ENCODE peak calls at places on chromosome 1, in seven cellular contexts. One of them, this sample, is unnamed.

GRCh38 chr1:203197625-203198024 is 11.1 kb upstream of the CHI3L1 start:
- DNase-seq in tibial artery: no peak
- DNase-seq in neural progenitor cell: no peak
- DNase-seq in adrenal gland: no peak
- DNase-seq in A549: no peak
- DNase-seq in endodermal cell: no peak
- DNase-seq in RWPE2: no peak
- DNase-seq in this sample: no peak

GRCh38 chr1:44616991-44617702 is 57.1 kb downstream of the TMEM53 start:
- DNase-seq in tibial artery: no peak
- DNase-seq in neural progenitor cell: peak; percentile 56
- DNase-seq in adrenal gland: no peak
- DNase-seq in A549: no peak
- DNase-seq in endodermal cell: peak; percentile 69
- DNase-seq in RWPE2: no peak
- DNase-seq in this sample: no peak

GRCh38 chr1:241375906-241376305 is 18.9 kb upstream of the RGS7 start:
- DNase-seq in tibial artery: no peak
- DNase-seq in neural progenitor cell: no peak
- DNase-seq in adrenal gland: no peak
- DNase-seq in A549: no peak
- DNase-seq in endodermal cell: no peak
- DNase-seq in RWPE2: no peak
- DNase-seq in this sample: no peak

GRCh38 chr1:38328278-38329035 is 281.9 kb upstream of the POU3F1 start:
- DNase-seq in tibial artery: no peak
- DNase-seq in neural progenitor cell: no peak
- DNase-seq in adrenal gland: no peak
- DNase-seq in A549: no peak
- DNase-seq in endodermal cell: no peak
- DNase-seq in RWPE2: no peak
- DNase-seq in this sample: no peak

GRCh38 chr1:161071886-161072371 is 2.2 kb upstream of the ARHGAP30 start:
- DNase-seq in tibial artery: peak; percentile 51
- DNase-seq in neural progenitor cell: peak; percentile 80
- DNase-seq in adrenal gland: peak; percentile 65
- DNase-seq in A549: peak; percentile 70
- DNase-seq in endodermal cell: peak; percentile 90
- DNase-seq in RWPE2: peak; percentile 78
- DNase-seq in this sample: peak; percentile 65

GRCh38 chr1:84721152-84721551 is 30.9 kb upstream of the SSX2IP start:
- DNase-seq in tibial artery: no peak
- DNase-seq in neural progenitor cell: no peak
- DNase-seq in adrenal gland: no peak
- DNase-seq in A549: no peak
- DNase-seq in endodermal cell: no peak
- DNase-seq in RWPE2: no peak
- DNase-seq in this sample: no peak

GRCh38 chr1:154743536-154744036 is 126.5 kb downstream of the KCNN3 start:
- DNase-seq in tibial artery: no peak
- DNase-seq in neural progenitor cell: no peak
- DNase-seq in adrenal gland: no peak
- DNase-seq in A549: no peak
- DNase-seq in endodermal cell: peak; percentile 45
- DNase-seq in RWPE2: no peak
- DNase-seq in this sample: no peak

GRCh38 chr1:206634365-206635079 is 814 bp upstream of the DYRK3 start:
- DNase-seq in tibial artery: peak; percentile 95
- DNase-seq in neural progenitor cell: peak; percentile 95
- DNase-seq in adrenal gland: peak; percentile 98
- DNase-seq in A549: peak; percentile 90
- DNase-seq in endodermal cell: peak; percentile 92
- DNase-seq in RWPE2: peak; percentile 85
- DNase-seq in this sample: peak; percentile 93

GRCh38 chr1:206734499-206735142 is 36.0 kb upstream of the IL19 start:
- DNase-seq in tibial artery: no peak
- DNase-seq in neural progenitor cell: peak; percentile 64
- DNase-seq in adrenal gland: peak; percentile 72
- DNase-seq in A549: peak; percentile 43
- DNase-seq in endodermal cell: peak; percentile 93
- DNase-seq in RWPE2: no peak
- DNase-seq in this sample: no peak

GRCh38 chr1:9291914-9292360 is 757 bp upstream of the SPSB1 start:
- DNase-seq in tibial artery: peak; percentile 77
- DNase-seq in neural progenitor cell: peak; percentile 71
- DNase-seq in adrenal gland: peak; percentile 66
- DNase-seq in A549: peak; percentile 42
- DNase-seq in endodermal cell: peak; percentile 68
- DNase-seq in RWPE2: no peak
- DNase-seq in this sample: no peak

GRCh38 chr1:36516372-36517018 is 33.8 kb upstream of the CSF3R start:
- DNase-seq in tibial artery: peak; percentile 25
- DNase-seq in neural progenitor cell: peak; percentile 86
- DNase-seq in adrenal gland: peak; percentile 47
- DNase-seq in A549: peak; percentile 65
- DNase-seq in endodermal cell: peak; percentile 85
- DNase-seq in RWPE2: no peak
- DNase-seq in this sample: peak; percentile 46

GRCh38 chr1:50231209-50231608 is 122.5 kb downstream of the ELAVL4 start:
- DNase-seq in tibial artery: no peak
- DNase-seq in neural progenitor cell: no peak
- DNase-seq in adrenal gland: no peak
- DNase-seq in A549: no peak
- DNase-seq in endodermal cell: no peak
- DNase-seq in RWPE2: no peak
- DNase-seq in this sample: no peak

GRCh38 chr1:169245706-169246105 is 121.9 kb downstream of the NME7 start:
- DNase-seq in tibial artery: no peak
- DNase-seq in neural progenitor cell: no peak
- DNase-seq in adrenal gland: no peak
- DNase-seq in A549: no peak
- DNase-seq in endodermal cell: no peak
- DNase-seq in RWPE2: no peak
- DNase-seq in this sample: no peak

GRCh38 chr1:145991799-145992412 is 4.5 kb downstream of the TXNIP start:
- DNase-seq in tibial artery: no peak
- DNase-seq in neural progenitor cell: no peak
- DNase-seq in adrenal gland: peak; percentile 61
- DNase-seq in A549: no peak
- DNase-seq in endodermal cell: no peak
- DNase-seq in RWPE2: no peak
- DNase-seq in this sample: no peak

GRCh38 chr1:108878678-108879077 is 1.9 kb downstream of the GPSM2 start:
- DNase-seq in tibial artery: no peak
- DNase-seq in neural progenitor cell: no peak
- DNase-seq in adrenal gland: no peak
- DNase-seq in A549: no peak
- DNase-seq in endodermal cell: no peak
- DNase-seq in RWPE2: no peak
- DNase-seq in this sample: no peak

GRCh38 chr1:1324524-1325287 is at the start of the genes CPTP and INTS11:
- DNase-seq in tibial artery: peak; percentile 87
- DNase-seq in neural progenitor cell: peak; percentile 97
- DNase-seq in adrenal gland: peak; percentile 97
- DNase-seq in A549: peak; percentile 89
- DNase-seq in endodermal cell: peak; percentile 97
- DNase-seq in RWPE2: peak; percentile 94
- DNase-seq in this sample: peak; percentile 92
- H3K4me1 ChIP-seq in tibial artery: peaks cover 50% of the 10 kb centered on the region
- H3K4me1 ChIP-seq in neural progenitor cell: peaks cover 4% of the 10 kb centered on the region
- H3K4me1 ChIP-seq in adrenal gland: peaks cover 33% of the 10 kb centered on the region
- H3K4me1 ChIP-seq in A549: peaks cover 6% of the 10 kb centered on the region
- H3K4me1 ChIP-seq in endodermal cell: no peaks in the 10 kb centered on the region
- H3K4me1 ChIP-seq in RWPE2: no peaks in the 10 kb centered on the region
- H3K4me1 ChIP-seq in this sample: peaks cover 23% of the 10 kb centered on the region

GRCh38 chr1:193432979-193433587 is 246.7 kb upstream of the B3GALT2 start:
- DNase-seq in tibial artery: no peak
- DNase-seq in neural progenitor cell: no peak
- DNase-seq in adrenal gland: no peak
- DNase-seq in A549: no peak
- DNase-seq in endodermal cell: no peak
- DNase-seq in RWPE2: no peak
- DNase-seq in this sample: no peak

GRCh38 chr1:193431265-193431977 is 245.0 kb upstream of the B3GALT2 start:
- DNase-seq in tibial artery: no peak
- DNase-seq in neural progenitor cell: no peak
- DNase-seq in adrenal gland: no peak
- DNase-seq in A549: peak; percentile 49
- DNase-seq in endodermal cell: no peak
- DNase-seq in RWPE2: no peak
- DNase-seq in this sample: no peak

DNA sequence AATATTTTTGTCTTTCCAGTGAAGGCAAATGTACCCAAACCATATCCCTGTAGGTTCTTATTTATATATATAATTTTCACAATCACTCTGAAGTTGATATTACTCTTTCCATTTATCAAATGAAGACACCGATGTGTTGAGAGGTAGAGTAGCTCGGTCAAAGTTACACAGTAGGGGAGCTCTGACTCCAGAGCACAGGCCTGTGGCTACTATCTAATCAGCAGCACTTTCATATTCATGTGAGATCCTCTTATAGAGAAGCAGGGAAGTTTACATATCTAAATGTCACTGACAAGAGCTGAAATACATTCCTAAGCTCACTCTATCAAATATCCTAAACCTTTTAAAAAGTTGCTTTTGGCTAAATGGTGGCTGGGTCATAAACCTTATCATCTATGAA is 241.1 kb upstream of the B3GALT2 start:
- DNase-seq in tibial artery: no peak
- DNase-seq in neural progenitor cell: no peak
- DNase-seq in adrenal gland: no peak
- DNase-seq in A549: no peak
- DNase-seq in endodermal cell: no peak
- DNase-seq in RWPE2: no peak
- DNase-seq in this sample: no peak
- H3K27ac ChIP-seq in tibial artery: no peak overlapping the region
- H3K27ac ChIP-seq in neural progenitor cell: no peak overlapping the region
- H3K27ac ChIP-seq in adrenal gland: no peak overlapping the region
- H3K27ac ChIP-seq in A549: no peak overlapping the region
- H3K27ac ChIP-seq in endodermal cell: no peak overlapping the region
- H3K27ac ChIP-seq in RWPE2: no peak overlapping the region
- H3K27ac ChIP-seq in this sample: no peak overlapping the region

GRCh38 chr1:214213136-214213535 is 67.8 kb upstream of the SMYD2 start:
- DNase-seq in tibial artery: no peak
- DNase-seq in neural progenitor cell: no peak
- DNase-seq in adrenal gland: no peak
- DNase-seq in A549: peak; percentile 84
- DNase-seq in endodermal cell: no peak
- DNase-seq in RWPE2: peak; percentile 55
- DNase-seq in this sample: no peak
- TF ChIP-seq CTCF in tibial artery: no peak
- TF ChIP-seq CTCF in neural progenitor cell: no peak
- TF ChIP-seq CTCF in adrenal gland: no peak
- TF ChIP-seq CTCF in A549: no peak
- TF ChIP-seq CTCF in endodermal cell: no peak
- TF ChIP-seq CTCF in RWPE2: no peak
- TF ChIP-seq CTCF in this sample: no peak

GRCh38 chr1:207810173-207810572 is 58.3 kb downstream of the CD46 start:
- DNase-seq in tibial artery: no peak
- DNase-seq in neural progenitor cell: no peak
- DNase-seq in adrenal gland: no peak
- DNase-seq in A549: no peak
- DNase-seq in endodermal cell: peak; percentile 26
- DNase-seq in RWPE2: no peak
- DNase-seq in this sample: peak; percentile 26

GRCh38 chr1:207810606-207811295 is 58.9 kb downstream of the CD46 start:
- DNase-seq in tibial artery: no peak
- DNase-seq in neural progenitor cell: no peak
- DNase-seq in adrenal gland: peak; percentile 27
- DNase-seq in A549: no peak
- DNase-seq in endodermal cell: peak; percentile 33
- DNase-seq in RWPE2: no peak
- DNase-seq in this sample: peak; percentile 22

GRCh38 chr1:207812778-207813512 is 61.1 kb downstream of the CD46 start:
- DNase-seq in tibial artery: no peak
- DNase-seq in neural progenitor cell: no peak
- DNase-seq in adrenal gland: peak; percentile 48
- DNase-seq in A549: no peak
- DNase-seq in endodermal cell: peak; percentile 21
- DNase-seq in RWPE2: no peak
- DNase-seq in this sample: no peak

GRCh38 chr1:207811920-207812720 is 60.3 kb downstream of the CD46 start:
- DNase-seq in tibial artery: peak; percentile 83
- DNase-seq in neural progenitor cell: peak; percentile 32
- DNase-seq in adrenal gland: peak; percentile 84
- DNase-seq in A549: peak; percentile 60
- DNase-seq in endodermal cell: peak; percentile 78
- DNase-seq in RWPE2: no peak
- DNase-seq in this sample: peak; percentile 71

DNA sequence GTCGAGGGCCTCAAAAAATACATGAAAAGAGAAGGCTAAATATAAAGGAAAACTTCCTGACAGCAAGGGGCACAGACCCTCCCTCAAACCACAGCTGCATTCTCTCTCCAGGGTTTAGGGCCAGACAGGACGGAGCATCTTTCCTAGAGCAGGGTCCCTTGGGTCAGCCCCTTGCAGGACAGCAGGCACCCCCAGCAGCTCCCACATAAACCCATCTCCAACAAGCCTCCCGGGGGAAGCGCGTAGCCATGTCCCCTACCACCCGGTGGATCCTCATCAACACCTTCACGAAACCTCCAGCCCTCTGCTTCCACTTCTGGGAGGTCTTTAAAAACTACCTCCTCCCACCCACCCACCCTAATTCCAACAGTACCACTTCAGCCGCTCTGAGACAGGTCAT is 59.5 kb downstream of the CD46 start:
- DNase-seq in tibial artery: no peak
- DNase-seq in neural progenitor cell: no peak
- DNase-seq in adrenal gland: peak; percentile 26
- DNase-seq in A549: no peak
- DNase-seq in endodermal cell: peak; percentile 27
- DNase-seq in RWPE2: no peak
- DNase-seq in this sample: peak; percentile 24
- H3K4me1 ChIP-seq in tibial artery: peaks cover 100% of the 10 kb centered on the region
- H3K4me1 ChIP-seq in neural progenitor cell: no peaks in the 10 kb centered on the region
- H3K4me1 ChIP-seq in adrenal gland: peaks cover 100% of the 10 kb centered on the region
- H3K4me1 ChIP-seq in A549: peaks cover 26% of the 10 kb centered on the region
- H3K4me1 ChIP-seq in endodermal cell: no peaks in the 10 kb centered on the region
- H3K4me1 ChIP-seq in RWPE2: peaks cover 11% of the 10 kb centered on the region
- H3K4me1 ChIP-seq in this sample: peaks cover 64% of the 10 kb centered on the region